ENCODE peak calls at places on chromosome 11, in seven cellular contexts. S, P, E, G, N, W and V are unnamed samples.

GRCh38 chr11:70675697-70676374 is 277.5 kb downstream of the CTTN start:
- DNase-seq in N (no peak), P (peak; percentile 60), W (no peak), E (no peak), S (no peak), G (no peak), V (no peak)

GRCh38 chr11:68651208-68651984 is 32.9 kb upstream of the GAL start:
- DNase-seq in S (no peak), E (no peak), N (no peak), W (no peak), P (no peak), G (no peak), V (peak; percentile 7)

GRCh38 chr11:1750481-1750839 is at the start of gene IFITM10:
- DNase-seq in S (no peak), E (no peak), W (peak; percentile 52), G (no peak), N (no peak), P (peak; percentile 27), V (no peak)

GRCh38 chr11:117814766-117815261 is 9.7 kb downstream of the FXYD2 start:
- DNase-seq in P (peak; percentile 94), N (peak; percentile 90), W (peak; percentile 81), E (peak; percentile 76), S (peak; percentile 72), G (peak; percentile 87), V (no peak)

GRCh38 chr11:134754196-134754822 is 342.3 kb upstream of the B3GAT1 start:
- DNase-seq in W (no peak), E (no peak), N (no peak), G (no peak), P (no peak), S (no peak), V (no peak)

GRCh38 chr11:126194121-126194543 is 17.3 kb downstream of the RPUSD4 start:
- DNase-seq in N (peak; percentile 34), P (peak; percentile 55), S (peak; percentile 33), G (peak; percentile 48), W (peak; percentile 34), E (no peak), V (peak; percentile 51)

GRCh38 chr11:48006301-48006992 is 26.1 kb downstream of the PTPRJ start:
- DNase-seq in E (no peak), W (no peak), S (no peak), P (no peak), G (no peak), N (peak; percentile 71), V (peak; percentile 51)

GRCh38 chr11:126548576-126549272 is 193.2 kb downstream of the ST3GAL4 start:
- DNase-seq in W (no peak), N (no peak), P (no peak), S (no peak), E (no peak), G (no peak), V (no peak)